ENCODE peak calls at places on chromosomes 1 and 21, in four cellular contexts. E is stomach; T is GM06990; I is CD8-positive, alpha-beta T cell. K is an unnamed sample.

GRCh38 chr21:42737969-42738590 is 84.7 kb downstream of the PDE9A start:
- DNase-seq in T (peak; percentile 24), I (no peak), E (peak; percentile 72), K (no peak)

GRCh38 chr1:237873487-237873927 is 17.2 kb downstream of the ZP4 start:
- DNase-seq in T (no peak), E (no peak), I (no peak), K (no peak)

GRCh38 chr1:32981003-32981909 is 16.6 kb upstream of the RNF19B start:
- DNase-seq in E (peak; percentile 70), T (peak; percentile 71), I (peak; percentile 48), K (peak; percentile 93)

GRCh38 chr1:63829349-63830327 is 55.8 kb downstream of the ROR1 start:
- DNase-seq in E (no peak), T (no peak), I (no peak), K (no peak)

GRCh38 chr1:17533201-17533600 is 6.3 kb upstream of the ARHGEF10L start:
- DNase-seq in E (no peak), T (no peak), I (no peak), K (no peak)

GRCh38 chr1:110259770-110260169 is 49.7 kb downstream of the KCNC4 start:
- DNase-seq in I (no peak), E (no peak), T (no peak), K (peak; percentile 56)

GRCh38 chr1:221723018-221723917 is 18.6 kb downstream of the DUSP10 start:
- DNase-seq in I (no peak), E (no peak), T (no peak), K (peak; percentile 41)

GRCh38 chr1:162357681-162358266 is 18.9 kb downstream of the SPATA46 start:
- DNase-seq in I (no peak), T (no peak), E (no peak), K (peak; percentile 9)

GRCh38 chr21:31218830-31219608 is 125.0 kb downstream of the TIAM1 start:
- DNase-seq in T (no peak), E (peak; percentile 44), I (no peak), K (no peak)

GRCh38 chr1:114956570-114956969 is 73.1 kb upstream of the TSHB start:
- DNase-seq in E (no peak), T (no peak), I (no peak), K (peak; percentile 19)

GRCh38 chr1:25624155-25624554 is 7.6 kb downstream of the MAN1C1 start:
- DNase-seq in E (no peak), T (no peak), I (no peak), K (peak; percentile 26)

GRCh38 chr1:110393691-110394564 is 3.1 kb upstream of the SLC16A4 start:
- DNase-seq in E (no peak), I (no peak), T (no peak), K (no peak)

GRCh38 chr1:60987904-60988303 is 94.5 kb upstream of the NFIA start:
- DNase-seq in T (no peak), I (no peak), E (no peak), K (no peak)

GRCh38 chr21:41761211-41762181 is 5.4 kb downstream of the RIPK4 start:
- DNase-seq in I (no peak), T (no peak), E (peak; percentile 77), K (no peak)

GRCh38 chr1:174971902-174972301 is 27.8 kb upstream of the CACYBP start:
- DNase-seq in E (no peak), I (no peak), T (no peak), K (no peak)

GRCh38 chr21:36104306-36105300 is 30.3 kb upstream of the CBR3 start:
- DNase-seq in I (peak; percentile 60), E (peak; percentile 35), T (no peak), K (peak; percentile 31)

GRCh38 chr1:156124557-156125483 is 10.3 kb downstream of the LMNA start:
- DNase-seq in E (no peak), T (no peak), I (no peak), K (peak; percentile 69)

GRCh38 chr1:51642739-51643142 is 25.8 kb downstream of the OSBPL9 start:
- DNase-seq in T (no peak), E (no peak), I (no peak), K (no peak)

GRCh38 chr1:159122005-159122621 is 45.5 kb upstream of the AIM2 start:
- DNase-seq in E (no peak), I (no peak), T (peak; percentile 24), K (peak; percentile 51)

GRCh38 chr1:179090522-179090921 is 8.7 kb downstream of the TOR3A start:
- DNase-seq in E (peak; percentile 4), I (no peak), T (no peak), K (no peak)

GRCh38 chr1:18573170-18573569 is 57.5 kb upstream of the PAX7 start:
- DNase-seq in T (no peak), I (no peak), E (no peak), K (no peak)

GRCh38 chr1:30757196-30757949 is at the start of gene LAPTM5:
- DNase-seq in I (peak; percentile 32), T (peak; percentile 66), E (peak; percentile 48), K (peak; percentile 78)

GRCh38 chr1:28313710-28314510 is 14.9 kb upstream of the MED18 start:
- DNase-seq in T (no peak), I (no peak), E (peak; percentile 73), K (no peak)

GRCh38 chr1:225691861-225692516 is 39.1 kb upstream of the ENAH start:
- DNase-seq in I (no peak), T (no peak), E (no peak), K (no peak)

GRCh38 chr21:37819372-37819771 is 96.9 kb downstream of the KCNJ6 start:
- DNase-seq in T (no peak), I (no peak), E (no peak), K (no peak)

GRCh38 chr1:219477861-219478260 is 135.0 kb downstream of the ZC3H11B start:
- DNase-seq in T (no peak), E (no peak), I (no peak), K (no peak)

GRCh38 chr1:41268154-41268770 is 26.2 kb upstream of the SCMH1 start:
- DNase-seq in E (peak; percentile 79), T (peak; percentile 31), I (peak; percentile 55), K (peak; percentile 67)

GRCh38 chr1:41713557-41714327 is 205.0 kb downstream of the HIVEP3 start:
- DNase-seq in E (no peak), T (no peak), I (no peak), K (no peak)

GRCh38 chr1:184162266-184162665 is 110.7 kb downstream of the TSEN15 start:
- DNase-seq in E (no peak), T (no peak), I (no peak), K (no peak)

GRCh38 chr1:184643661-184644060 is 111.0 kb downstream of the EDEM3 start:
- DNase-seq in T (no peak), I (no peak), E (no peak), K (no peak)

GRCh38 chr1:236033336-236033735 is 31.6 kb downstream of the NID1 start:
- DNase-seq in I (no peak), T (no peak), E (no peak), K (no peak)

GRCh38 chr1:20867847-20868246 is 80.7 kb upstream of the HP1BP3 start:
- DNase-seq in E (no peak), I (no peak), T (no peak), K (no peak)

DNA sequence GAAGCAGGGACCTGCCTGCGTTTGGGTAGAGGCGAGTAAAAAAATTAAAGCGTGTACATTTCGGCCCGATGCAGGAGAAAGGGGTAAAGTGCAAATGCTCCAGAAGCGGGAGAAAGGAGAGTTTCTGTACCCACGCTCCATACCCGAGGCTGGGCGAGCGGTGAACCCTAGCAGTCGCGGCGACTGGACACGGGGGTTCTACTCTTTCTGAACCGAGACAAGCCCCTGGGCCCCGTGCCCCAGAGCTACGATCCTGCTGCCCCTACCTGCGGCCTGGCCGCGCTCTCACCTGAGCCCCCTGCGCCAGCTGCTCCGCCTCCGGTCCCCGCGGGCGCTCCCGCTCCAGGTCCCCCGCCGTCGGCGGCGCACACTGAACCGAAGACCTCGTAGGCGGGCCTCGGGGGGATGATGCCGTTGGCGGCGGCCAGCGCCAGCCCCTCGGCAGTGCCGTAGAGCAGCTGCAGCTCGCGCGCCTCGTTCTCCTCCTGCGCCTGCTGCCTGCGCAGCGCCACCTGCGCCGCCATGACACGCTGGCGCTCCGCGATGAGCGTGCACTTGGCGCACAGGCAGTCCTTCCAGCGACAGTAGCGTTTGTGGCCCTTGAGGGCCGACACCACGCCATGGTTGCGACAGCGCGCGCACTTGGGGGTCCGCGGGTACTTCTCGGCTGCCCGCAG is 2.4 kb downstream of the DMRTA2 start:
- DNase-seq in I (no peak), E (no peak), T (no peak), K (no peak)
- TF ChIP-seq CTCF in I (no peak), E (no peak), T (no peak), K (no peak)

GRCh38 chr1:186819140-186819539 is 9.6 kb upstream of the PLA2G4A start:
- DNase-seq in E (no peak), I (no peak), T (no peak), K (peak; percentile 51)

DNA sequence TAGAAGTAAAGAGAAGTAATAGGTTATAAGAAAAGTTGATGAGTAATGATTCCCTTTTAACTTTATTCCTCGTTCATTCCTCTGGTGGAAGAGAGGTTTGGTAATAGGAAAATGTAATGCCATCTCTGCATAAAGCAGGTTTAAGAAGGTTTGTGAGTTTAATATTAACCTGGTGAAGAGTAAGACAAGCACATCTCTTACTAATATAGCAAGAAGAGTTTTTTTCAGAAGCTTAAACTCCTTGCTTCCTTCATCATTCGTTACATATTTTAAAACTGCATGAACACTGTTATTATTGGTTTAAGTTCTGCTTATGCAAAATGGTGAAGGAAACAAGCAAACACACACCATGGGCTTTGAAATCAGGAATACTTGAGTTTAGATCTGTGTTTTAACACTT is 9.2 kb upstream of the PLA2G4A start:
- DNase-seq in T (no peak), I (no peak), E (no peak), K (no peak)
- H3K4me3 ChIP-seq in T (no peak overlapping the region), I (no peak overlapping the region), E (no peak overlapping the region), K (no peak overlapping the region)

GRCh38 chr1:67299296-67299695 is 8.4 kb upstream of the IL12RB2 start:
- DNase-seq in T (no peak), I (no peak), E (no peak), K (no peak)

GRCh38 chr1:67304023-67304422 is 3.6 kb upstream of the IL12RB2 start:
- DNase-seq in T (no peak), I (no peak), E (no peak), K (no peak)

GRCh38 chr1:67294836-67295622 is 12.6 kb upstream of the IL12RB2 start:
- DNase-seq in I (no peak), T (no peak), E (no peak), K (no peak)

GRCh38 chr1:67300561-67300960 is 7.1 kb upstream of the IL12RB2 start:
- DNase-seq in I (no peak), T (no peak), E (no peak), K (no peak)

GRCh38 chr1:67298762-67299161 is 8.9 kb upstream of the IL12RB2 start:
- DNase-seq in E (no peak), T (no peak), I (no peak), K (no peak)
- TF ChIP-seq CTCF in E (no peak), T (no peak), I (no peak), K (no peak)

GRCh38 chr1:79629414-79629813 is 622.9 kb upstream of the ADGRL4 start:
- DNase-seq in I (no peak), T (no peak), E (no peak), K (no peak)
- H3K4me3 ChIP-seq in I (no peak overlapping the region), T (no peak overlapping the region), E (no peak overlapping the region), K (no peak overlapping the region)

GRCh38 chr1:214657299-214657698 is 54.3 kb downstream of the CENPF start:
- DNase-seq in T (no peak), I (no peak), E (no peak), K (no peak)

GRCh38 chr1:214660900-214661299 is 57.9 kb downstream of the CENPF start:
- DNase-seq in E (peak; percentile 46), T (no peak), I (no peak), K (no peak)

GRCh38 chr1:214660190-214660589 is 57.2 kb downstream of the CENPF start:
- DNase-seq in I (no peak), E (no peak), T (no peak), K (no peak)

GRCh38 chr1:214658175-214658574 is 55.2 kb downstream of the CENPF start:
- DNase-seq in E (no peak), I (no peak), T (no peak), K (no peak)

GRCh38 chr1:214658785-214659184 is 55.8 kb downstream of the CENPF start:
- DNase-seq in T (no peak), E (no peak), I (no peak), K (no peak)
- TF ChIP-seq CTCF in T (peak; percentile 17), E (no peak), I (no peak), K (peak; percentile 6)

K was measured in GM12865.